ENCODE peak calls at places on chromosomes 13 and 19, in five cellular contexts. R, N, M, A and K are unnamed samples.
A peak's percentile ranks its signal among the peaks of the same experiment; 100 is the strongest.

GRCh38 chr19:16628984-16629691 is 1.1 kb upstream of the MED26 start:
- DNase-seq in R (no peak), N (no peak), M (no peak), A (peak; percentile 70), K (peak; percentile 67)

GRCh38 chr13:73898276-73898675 is 235.9 kb downstream of the KLF12 start:
- DNase-seq in R (no peak), N (no peak), M (no peak), A (no peak), K (no peak)

GRCh38 chr13:98909016-98909415 is 68.8 kb downstream of the DOCK9 start:
- DNase-seq in R (no peak), N (no peak), M (no peak), A (no peak), K (no peak)

GRCh38 chr13:86402500-86402899 is 603.3 kb upstream of the SLITRK6 start:
- DNase-seq in R (no peak), N (no peak), M (no peak), A (no peak), K (no peak)

GRCh38 chr13:28492527-28493367 is 2.2 kb downstream of the FLT1 start:
- DNase-seq in R (no peak), N (peak; percentile 46), M (no peak), A (peak; percentile 62), K (no peak)

GRCh38 chr19:32843716-32844245 is 25.8 kb downstream of the SLC7A9 start:
- DNase-seq in R (no peak), N (no peak), M (no peak), A (no peak), K (no peak)

GRCh38 chr19:11338164-11338563 is 1.3 kb downstream of the RAB3D start:
- DNase-seq in R (no peak), N (no peak), M (no peak), A (no peak), K (no peak)

GRCh38 chr13:77274126-77274525 is 52.8 kb downstream of the MYCBP2 start:
- DNase-seq in R (no peak), N (no peak), M (no peak), A (no peak), K (no peak)

GRCh38 chr19:2054763-2055162 is 3.7 kb upstream of the MKNK2 start:
- DNase-seq in R (no peak), N (no peak), M (no peak), A (no peak), K (no peak)

GRCh38 chr19:19238126-19238894 is 26.6 kb downstream of the NCAN start:
- DNase-seq in R (no peak), N (no peak), M (no peak), A (no peak), K (no peak)

GRCh38 chr13:97429681-97430081 is 4.3 kb upstream of the RAP2A start:
- DNase-seq in R (no peak), N (no peak), M (no peak), A (no peak), K (no peak)

GRCh38 chr19:575527-576506 is 3.4 kb downstream of the BSG start:
- DNase-seq in R (no peak), N (no peak), M (no peak), A (no peak), K (no peak)

GRCh38 chr19:48615145-48616040 is 517 bp upstream of the FAM83E start:
- DNase-seq in R (no peak), N (no peak), M (no peak), A (no peak), K (no peak)

GRCh38 chr13:48004201-48004600 is 3.1 kb upstream of the SUCLA2 start:
- DNase-seq in R (no peak), N (no peak), M (no peak), A (no peak), K (no peak)

GRCh38 chr13:36082396-36082795 is 48.8 kb downstream of the DCLK1 start:
- DNase-seq in R (no peak), N (no peak), M (no peak), A (no peak), K (no peak)

GRCh38 chr19:8030906-8031305 is 21.7 kb upstream of the CCL25 start:
- DNase-seq in R (no peak), N (no peak), M (no peak), A (no peak), K (no peak)

GRCh38 chr13:113182046-113182445 is 23.6 kb downstream of the PROZ start:
- DNase-seq in R (no peak), N (no peak), M (no peak), A (no peak), K (no peak)

GRCh38 chr19:46739290-46739771 is 6.5 kb upstream of the FKRP start:
- DNase-seq in R (no peak), N (no peak), M (no peak), A (no peak), K (no peak)

GRCh38 chr19:45169602-45170001 is 8.4 kb downstream of the TRAPPC6A start:
- DNase-seq in R (no peak), N (no peak), M (no peak), A (no peak), K (no peak)

DNA sequence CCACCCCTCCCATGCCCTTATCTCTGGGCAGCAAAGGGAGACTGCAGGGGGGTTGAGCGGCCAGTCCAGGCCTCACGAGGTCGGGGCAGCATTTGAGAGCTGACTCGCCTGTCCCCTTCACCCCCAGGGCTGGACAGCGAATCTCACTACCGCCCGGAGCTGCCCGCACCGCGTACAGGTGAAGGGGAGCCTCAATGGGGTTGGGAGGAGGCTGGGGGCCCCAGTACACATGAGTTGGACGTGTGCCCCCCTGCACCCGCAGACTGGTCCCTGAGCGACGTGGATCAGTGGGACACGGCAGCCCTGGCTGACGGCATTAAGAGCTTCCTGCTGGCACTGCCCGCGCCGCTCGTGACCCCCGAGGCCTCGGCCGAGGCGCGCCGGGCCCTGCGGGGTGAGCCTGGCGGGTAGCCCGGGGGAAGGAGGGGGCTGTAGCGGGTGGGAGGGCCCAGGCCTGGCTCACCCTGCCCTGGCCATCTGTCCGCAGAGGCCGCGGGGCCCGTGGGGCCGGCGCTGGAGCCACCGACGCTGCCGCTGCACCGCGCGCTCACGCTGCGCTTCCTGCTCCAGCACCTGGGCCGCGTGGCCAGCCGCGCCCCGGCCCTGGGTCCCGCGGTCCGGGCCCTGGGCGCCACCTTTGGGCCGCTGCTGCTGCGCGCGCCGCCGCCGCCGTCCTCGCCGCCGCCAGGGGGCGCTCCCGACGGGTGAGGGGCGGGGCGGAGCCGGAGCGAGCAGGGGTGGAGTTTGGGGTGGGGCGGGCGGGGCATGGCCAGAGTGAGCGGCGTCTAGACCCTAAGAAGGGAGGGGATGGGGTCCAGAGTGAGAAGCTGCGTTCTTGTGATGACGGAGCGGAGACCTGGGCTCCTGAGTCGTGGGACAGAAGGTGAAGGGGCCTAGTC is 8.1 kb downstream of the PIK3R2 start:
- DNase-seq in R (peak; percentile 64), N (peak; percentile 88), M (no peak), A (peak; percentile 74), K (no peak)
- H3K4me3 ChIP-seq in R (peak overlapping the region; percentile 30), N (no peak overlapping the region), M (peak overlapping the region; percentile 67), A (no peak overlapping the region), K (peak overlapping the region; percentile 2)

GRCh38 chr13:112067871-112068305 is 939 bp downstream of the SOX1 start:
- DNase-seq in R (no peak), N (peak; percentile 76), M (no peak), A (no peak), K (no peak)
- H3K27me3 ChIP-seq in R (peaks cover 3% of the 10 kb centered on the region), N (peaks cover 95% of the 10 kb centered on the region), M (peaks cover 8% of the 10 kb centered on the region), A (peaks cover 3% of the 10 kb centered on the region), K (peaks cover 60% of the 10 kb centered on the region)

DNA sequence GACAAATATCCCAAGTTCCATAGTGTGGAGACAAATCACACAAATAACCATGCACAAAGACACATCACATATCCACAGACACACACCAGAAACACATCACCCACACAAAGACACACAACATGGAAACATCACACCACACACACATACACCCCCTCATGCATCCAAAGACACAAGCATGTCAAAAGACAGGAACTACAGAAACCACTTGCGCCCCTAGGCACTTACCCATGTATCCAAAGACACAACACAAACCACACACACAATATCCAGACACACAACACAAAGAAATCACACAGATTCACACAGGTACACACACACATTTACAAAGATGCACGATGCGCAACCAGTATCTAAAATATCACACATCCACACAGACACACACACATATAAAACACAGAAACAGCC is 901 bp downstream of the DPF1 start:
- DNase-seq in R (no peak), N (no peak), M (no peak), A (no peak), K (no peak)
- H3K4me3 ChIP-seq in R (no peak overlapping the region), N (peak overlapping the region; percentile 78), M (no peak overlapping the region), A (no peak overlapping the region), K (no peak overlapping the region)

GRCh38 chr19:39306075-39306474 is 9.9 kb downstream of the IFNL1 start:
- DNase-seq in R (no peak), N (no peak), M (no peak), A (no peak), K (no peak)
- H3K27me3 ChIP-seq in R (no peaks in the 10 kb centered on the region), N (peaks cover 73% of the 10 kb centered on the region), M (peaks cover 5% of the 10 kb centered on the region), A (no peaks in the 10 kb centered on the region), K (peaks cover 52% of the 10 kb centered on the region)

GRCh38 chr19:13459351-13459750 is 46.9 kb downstream of the CACNA1A start:
- DNase-seq in R (no peak), N (peak; percentile 92), M (no peak), A (no peak), K (no peak)
- H3K4me3 ChIP-seq in R (no peak overlapping the region), N (peak overlapping the region; percentile 34), M (no peak overlapping the region), A (no peak overlapping the region), K (no peak overlapping the region)

GRCh38 chr19:43354305-43354627 is 780 bp downstream of the CD177 start:
- DNase-seq in R (no peak), N (peak; percentile 65), M (no peak), A (no peak), K (no peak)

GRCh38 chr19:43351998-43352746 is 1.3 kb upstream of the CD177 start:
- DNase-seq in R (no peak), N (no peak), M (no peak), A (no peak), K (no peak)

DNA sequence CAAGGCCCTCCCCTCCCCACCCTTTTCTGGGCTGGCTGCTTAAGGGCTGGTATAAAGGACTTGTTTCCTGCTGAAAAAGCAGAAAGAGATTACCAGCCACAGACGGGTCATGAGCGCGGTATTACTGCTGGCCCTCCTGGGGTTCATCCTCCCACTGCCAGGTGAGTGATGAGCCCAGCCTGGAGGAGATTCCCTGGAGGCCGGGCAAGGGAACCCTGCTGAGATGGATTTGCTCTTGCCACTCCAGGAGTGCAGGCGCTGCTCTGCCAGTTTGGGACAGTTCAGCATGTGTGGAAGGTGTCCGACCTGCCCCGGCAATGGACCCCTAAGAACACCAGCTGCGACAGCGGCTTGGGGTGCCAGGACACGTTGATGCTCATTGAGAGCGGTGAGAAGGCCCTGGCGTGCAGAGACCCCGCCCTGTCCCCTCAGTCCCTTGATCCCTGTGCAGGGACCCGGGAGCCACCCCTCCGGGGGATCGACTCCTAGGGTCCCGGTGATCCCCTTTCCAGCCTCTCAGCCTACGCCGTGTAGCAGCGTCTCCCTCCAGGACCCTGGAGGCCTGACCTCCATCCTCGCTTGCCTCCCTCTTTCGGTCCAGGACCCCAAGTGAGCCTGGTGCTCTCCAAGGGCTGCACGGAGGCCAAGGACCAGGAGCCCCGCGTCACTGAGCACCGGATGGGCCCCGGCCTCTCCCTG is at the start of gene CD177:
- DNase-seq in R (no peak), N (peak; percentile 5), M (no peak), A (no peak), K (no peak)
- H3K27me3 ChIP-seq in R (no peaks in the 10 kb centered on the region), N (peaks cover 13% of the 10 kb centered on the region), M (no peaks in the 10 kb centered on the region), A (peaks cover 3% of the 10 kb centered on the region), K (peaks cover 15% of the 10 kb centered on the region)

DNA sequence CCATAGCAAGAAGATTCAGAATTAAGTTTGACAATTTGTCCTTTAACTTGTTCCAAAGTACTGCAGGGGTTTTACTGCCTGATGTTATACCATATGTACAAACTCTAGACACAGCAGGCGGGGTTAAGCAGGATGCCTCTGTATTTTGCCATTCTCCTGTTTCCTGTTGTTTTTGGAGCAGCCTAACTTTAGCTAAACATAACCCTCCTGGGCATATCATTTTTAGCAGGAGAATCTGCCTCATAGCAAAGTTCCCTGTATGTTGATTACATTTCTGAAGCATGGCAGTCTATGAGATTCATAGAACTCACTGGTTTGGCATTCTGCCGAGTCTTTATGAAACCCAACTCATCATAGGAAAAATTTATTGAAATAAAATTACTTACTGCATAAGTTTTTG is 5.2 kb downstream of the LHFPL6 start:
- DNase-seq in R (no peak), N (no peak), M (no peak), A (no peak), K (no peak)
- H3K4me3 ChIP-seq in R (no peak overlapping the region), N (no peak overlapping the region), M (peak overlapping the region; percentile 82), A (no peak overlapping the region), K (no peak overlapping the region)